ENCODE peak calls at places on chromosomes 7 and 10, in six cellular contexts. R is fibroblast of pulmonary artery; I is lung; D is left ventricle myocardium inferior; P is CD8-positive, alpha-beta T cell; Q is stomach. H is an unnamed sample.
A peak's percentile ranks its signal among the peaks of the same experiment; 100 is the strongest.

GRCh38 chr7:108287857-108288256 is 157.7 kb upstream of the LAMB4 start:
- DNase-seq in I (no peak), D (no peak), Q (no peak), R (no peak), P (no peak), H (no peak)

GRCh38 chr10:78744521-78745090 is 324.2 kb upstream of the ZMIZ1 start:
- DNase-seq in D (peak; percentile 41), Q (peak; percentile 42), P (no peak), R (no peak), I (no peak), H (no peak)

GRCh38 chr10:95688648-95689047 is 5.1 kb downstream of the TCTN3 start:
- DNase-seq in P (no peak), I (no peak), Q (no peak), R (no peak), D (no peak), H (no peak)

GRCh38 chr10:33005322-33006282 is 47.6 kb upstream of the ITGB1 start:
- DNase-seq in D (peak; percentile 71), R (peak; percentile 97), P (peak; percentile 57), I (peak; percentile 83), Q (peak; percentile 77), H (peak; percentile 92)

GRCh38 chr7:144408116-144408515 is 4.6 kb upstream of the NOBOX start:
- DNase-seq in Q (no peak), I (no peak), D (no peak), P (no peak), R (no peak), H (no peak)

GRCh38 chr7:41679566-41679965 is 23.3 kb downstream of the INHBA start:
- DNase-seq in D (no peak), Q (no peak), R (no peak), P (no peak), I (no peak), H (no peak)

GRCh38 chr7:467393-467828 is 52.2 kb downstream of the PDGFA start:
- DNase-seq in R (no peak), Q (no peak), I (no peak), P (no peak), D (no peak), H (peak; percentile 53)

GRCh38 chr10:2800178-2800577 is 267.2 kb upstream of the PFKP start:
- DNase-seq in R (no peak), P (no peak), D (no peak), Q (no peak), I (no peak), H (no peak)

GRCh38 chr10:63711361-63711760 is 190.2 kb downstream of the REEP3 start:
- DNase-seq in I (no peak), P (no peak), R (peak; percentile 86), Q (peak; percentile 72), D (peak; percentile 38), H (no peak)

GRCh38 chr10:102188298-102188940 is 36.2 kb downstream of the NOLC1 start:
- DNase-seq in P (no peak), Q (no peak), R (no peak), D (no peak), I (no peak), H (no peak)

GRCh38 chr10:93074137-93074596 is 474 bp downstream of the CYP26A1 start:
- DNase-seq in R (no peak), P (no peak), I (no peak), Q (no peak), D (no peak), H (no peak)

GRCh38 chr7:19114591-19114855 is 2.9 kb downstream of the TWIST1 start:
- DNase-seq in Q (no peak), I (no peak), P (no peak), D (no peak), R (peak; percentile 42), H (no peak)

GRCh38 chr7:19117870-19118608 is 603 bp upstream of the TWIST1 start:
- DNase-seq in P (no peak), I (no peak), Q (no peak), D (no peak), R (peak; percentile 28), H (no peak)

GRCh38 chr7:19117081-19117869 is at the start of gene TWIST1:
- DNase-seq in R (peak; percentile 95), D (peak; percentile 61), I (no peak), Q (no peak), P (no peak), H (peak; percentile 97)

GRCh38 chr7:19113855-19114590 is 3.4 kb downstream of the TWIST1 start:
- DNase-seq in R (peak; percentile 38), I (no peak), Q (no peak), D (no peak), P (no peak), H (no peak)

DNA sequence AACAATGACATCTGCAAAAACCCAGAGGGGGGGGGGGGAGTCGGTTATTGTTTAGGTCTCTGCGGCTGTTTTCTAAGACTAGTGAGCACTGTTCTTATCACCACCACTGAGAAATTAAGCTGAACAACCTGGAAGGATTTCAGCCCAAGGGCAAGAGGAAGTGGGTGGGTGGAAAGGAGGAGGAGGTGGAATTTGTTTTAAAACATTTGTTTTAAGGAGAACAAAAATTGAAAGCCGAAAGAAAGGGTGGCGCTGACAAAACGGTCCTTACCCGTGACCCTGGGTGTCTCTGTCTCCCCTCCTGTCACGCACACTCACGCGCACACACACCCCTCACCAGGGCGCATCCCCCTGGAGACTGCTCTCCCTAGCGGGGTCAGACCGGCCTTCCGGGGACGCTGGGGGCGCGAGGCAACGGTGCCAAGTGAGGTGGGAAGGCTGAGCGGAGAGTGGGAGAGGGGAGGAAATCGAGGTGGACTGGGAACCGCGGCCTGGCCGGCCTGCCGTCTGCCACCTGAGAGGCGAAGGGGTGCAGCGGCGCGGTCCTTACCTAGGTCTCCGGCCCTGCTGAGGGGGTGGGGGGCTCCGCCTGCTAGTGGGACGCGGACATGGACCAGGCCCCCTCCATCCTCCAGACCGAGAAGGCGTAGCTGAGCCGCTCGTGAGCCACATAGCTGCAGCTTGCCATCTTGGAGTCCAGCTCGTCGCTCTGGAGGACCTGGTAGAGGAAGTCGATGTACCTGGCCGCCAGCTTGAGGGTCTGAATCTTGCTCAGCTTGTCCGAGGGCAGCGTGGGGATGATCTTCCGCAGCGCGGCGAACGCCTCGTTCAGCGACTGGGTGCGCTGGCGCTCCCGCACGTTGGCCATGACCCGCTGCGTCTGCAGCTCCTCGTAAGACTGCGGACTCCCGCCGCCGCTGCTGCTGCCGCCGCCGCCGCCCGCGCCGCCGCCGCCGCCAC is 1.0 kb downstream of the TWIST1 start:
- DNase-seq in R (peak; percentile 69), Q (no peak), P (no peak), I (no peak), D (no peak), H (no peak)
- TF ChIP-seq CTCF in R (no peak), Q (no peak), P (no peak), I (no peak), D (no peak), H (no peak)

DNA sequence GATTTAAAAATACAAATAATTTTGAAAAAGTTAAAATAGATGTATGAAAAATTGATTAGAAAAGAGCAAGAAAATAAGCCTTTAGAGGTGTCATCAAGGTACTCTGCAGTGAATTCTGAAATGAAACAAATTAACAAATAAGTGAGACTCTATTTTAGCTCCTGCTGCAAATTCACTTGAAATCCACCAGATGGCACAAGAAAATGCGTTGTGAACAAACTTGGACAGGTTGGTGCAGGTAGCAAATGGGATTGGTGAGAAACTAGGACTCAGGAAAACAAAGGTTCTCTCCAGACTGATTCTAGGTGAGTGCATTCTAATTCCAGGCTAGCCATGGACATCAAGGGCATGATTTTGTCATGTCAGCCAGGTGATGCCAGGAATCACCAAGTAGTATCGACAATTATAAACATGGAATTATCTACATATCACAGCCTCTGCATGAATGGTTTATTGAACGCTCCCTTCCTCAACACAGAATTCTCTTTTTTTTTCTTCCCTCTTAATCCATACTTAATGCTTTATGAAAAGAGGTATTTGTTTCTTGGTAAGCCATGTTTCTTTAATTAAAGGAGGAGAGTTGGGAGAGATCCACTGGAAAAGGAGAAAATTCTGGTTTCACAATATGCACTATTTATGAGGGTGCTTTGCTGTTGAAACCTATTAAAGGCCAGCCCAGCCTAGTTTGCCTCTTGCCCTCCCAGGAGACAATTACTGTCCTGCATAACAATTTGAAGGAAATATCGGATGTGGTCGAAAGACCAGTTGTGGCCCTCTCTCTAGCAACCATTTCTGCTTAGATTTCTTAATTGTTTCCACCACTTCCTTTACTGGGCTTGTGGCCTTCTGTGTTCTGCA is 118.1 kb downstream of the ZNF365 start:
- DNase-seq in R (peak; percentile 44), P (no peak), Q (no peak), D (no peak), I (no peak), H (no peak)
- TF ChIP-seq CTCF in R (peak; percentile 63), P (peak; percentile 55), Q (peak; percentile 18), D (peak; percentile 56), I (peak; percentile 44), H (peak; percentile 67)

GRCh38 chr7:137635132-137635531 is 211.6 kb downstream of the DGKI start:
- DNase-seq in I (no peak), D (no peak), Q (no peak), R (no peak), P (no peak), H (no peak)

GRCh38 chr7:137635874-137636273 is 210.9 kb downstream of the DGKI start:
- DNase-seq in I (no peak), D (no peak), P (no peak), R (no peak), Q (no peak), H (no peak)

GRCh38 chr7:137633133-137633532 is 213.6 kb downstream of the DGKI start:
- DNase-seq in P (no peak), R (peak; percentile 78), D (no peak), Q (no peak), I (no peak), H (no peak)

GRCh38 chr7:137634356-137634755 is 212.4 kb downstream of the DGKI start:
- DNase-seq in D (no peak), R (no peak), I (no peak), Q (no peak), P (no peak), H (no peak)

DNA sequence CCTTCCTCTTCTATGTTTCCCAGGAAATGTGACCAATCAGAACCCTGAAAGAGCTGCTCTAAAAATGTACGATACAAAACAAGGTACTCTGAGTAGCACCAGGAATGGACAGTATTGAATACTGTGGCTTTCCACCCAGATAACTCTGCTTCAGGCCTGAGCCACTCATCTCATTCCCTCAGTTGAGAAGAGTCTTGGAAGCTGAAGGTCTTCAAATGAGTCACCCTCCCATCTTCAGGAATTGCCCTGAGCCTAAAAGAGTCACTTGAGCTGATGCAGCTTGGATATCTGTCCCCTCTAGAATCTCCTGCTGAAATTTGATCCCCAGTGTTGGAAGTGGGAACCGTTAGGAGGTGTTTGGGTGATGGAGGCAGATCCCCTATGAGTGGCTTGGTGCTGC is 210.4 kb downstream of the DGKI start:
- DNase-seq in I (no peak), D (no peak), P (no peak), R (no peak), Q (no peak), H (no peak)
- TF ChIP-seq CTCF in I (no peak), D (no peak), P (no peak), R (no peak), Q (no peak), H (no peak)

DNA sequence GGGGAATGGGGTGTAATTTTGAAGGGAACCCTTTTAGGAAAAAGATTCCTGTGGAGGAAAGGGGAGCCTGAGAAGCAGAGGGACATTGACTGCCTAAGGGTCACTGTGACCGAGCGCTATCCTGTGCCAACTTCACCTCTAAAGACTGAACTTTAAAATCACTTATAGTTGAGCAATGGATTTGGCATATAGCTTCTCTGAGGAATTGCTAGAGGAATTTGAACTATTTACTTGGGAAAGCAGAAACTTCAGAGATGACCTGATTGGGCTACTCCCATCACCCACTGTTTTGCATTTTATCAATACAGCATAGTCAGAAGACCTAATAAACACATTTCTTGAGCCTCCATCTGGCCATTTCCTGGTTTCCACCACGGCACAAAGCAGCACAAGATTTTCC is 23.7 kb upstream of the WNT16 start:
- DNase-seq in P (no peak), Q (no peak), D (no peak), R (peak; percentile 40), I (no peak), H (no peak)
- TF ChIP-seq CTCF in P (no peak), Q (no peak), D (no peak), R (no peak), I (no peak), H (no peak)

GRCh38 chr10:6721480-6721879 is 141.4 kb upstream of the PRKCQ start:
- DNase-seq in R (peak; percentile 98), Q (no peak), P (no peak), I (no peak), D (peak; percentile 41), H (no peak)
- TF ChIP-seq CTCF in R (peak; percentile 42), Q (no peak), P (no peak), I (no peak), D (no peak), H (peak; percentile 49)